ENCODE peak calls at places on chromosomes 3 and 15, in eight cellular contexts. R, C, A, Z, F, V, P and N are unnamed samples.

GRCh38 chr15:74530771-74531143 is 10.3 kb upstream of the ARID3B start:
- DNase-seq in R (no peak), C (no peak), A (no peak), Z (no peak), F (no peak), V (no peak), P (no peak), N (no peak)

GRCh38 chr3:4418156-4418555 is 48.9 kb downstream of the SUMF1 start:
- DNase-seq in R (no peak), C (no peak), A (no peak), Z (no peak), F (no peak), V (no peak), P (no peak), N (no peak)

GRCh38 chr15:31347067-31347975 is 20.7 kb downstream of the KLF13 start:
- DNase-seq in R (no peak), C (no peak), A (no peak), Z (no peak), F (no peak), V (peak; percentile 50), P (no peak), N (no peak)

GRCh38 chr15:64146885-64147681 is 4.4 kb upstream of the SNX22 start:
- DNase-seq in R (peak; percentile 33), C (no peak), A (peak; percentile 94), Z (no peak), F (no peak), V (no peak), P (no peak), N (no peak)

GRCh38 chr3:107464037-107464436 is 58.7 kb upstream of the BBX start:
- DNase-seq in R (no peak), C (no peak), A (no peak), Z (no peak), F (no peak), V (no peak), P (no peak), N (no peak)

GRCh38 chr3:52228751-52229291 is 3.4 kb upstream of the TLR9 start:
- DNase-seq in R (no peak), C (no peak), A (no peak), Z (no peak), F (no peak), V (no peak), P (no peak), N (no peak)

GRCh38 chr15:48052871-48053383 is 67.9 kb upstream of the SLC24A5 start:
- DNase-seq in R (no peak), C (no peak), A (no peak), Z (no peak), F (no peak), V (no peak), P (no peak), N (peak; percentile 59)

GRCh38 chr3:187957209-187957981 is 196.6 kb upstream of the LPP start:
- DNase-seq in R (no peak), C (no peak), A (no peak), Z (no peak), F (no peak), V (no peak), P (no peak), N (no peak)

GRCh38 chr15:35061171-35062163 is 23.6 kb downstream of the NANOGP8 start:
- DNase-seq in R (no peak), C (no peak), A (no peak), Z (peak; percentile 52), F (no peak), V (no peak), P (no peak), N (peak; percentile 41)

GRCh38 chr3:129345281-129345680 is 66.6 kb downstream of the HMCES start:
- DNase-seq in R (no peak), C (no peak), A (no peak), Z (no peak), F (no peak), V (no peak), P (no peak), N (no peak)

GRCh38 chr3:168961271-168961670 is 702.2 kb downstream of the MECOM start:
- DNase-seq in R (no peak), C (no peak), A (no peak), Z (no peak), F (no peak), V (no peak), P (no peak), N (no peak)

GRCh38 chr15:53367740-53368139 is 391.7 kb downstream of the WDR72 start:
- DNase-seq in R (no peak), C (no peak), A (no peak), Z (no peak), F (no peak), V (no peak), P (no peak), N (no peak)

GRCh38 chr3:58626841-58627579 is 39.6 kb downstream of the FAM3D start:
- DNase-seq in R (peak; percentile 69), C (no peak), A (no peak), Z (no peak), F (no peak), V (no peak), P (no peak), N (no peak)

DNA sequence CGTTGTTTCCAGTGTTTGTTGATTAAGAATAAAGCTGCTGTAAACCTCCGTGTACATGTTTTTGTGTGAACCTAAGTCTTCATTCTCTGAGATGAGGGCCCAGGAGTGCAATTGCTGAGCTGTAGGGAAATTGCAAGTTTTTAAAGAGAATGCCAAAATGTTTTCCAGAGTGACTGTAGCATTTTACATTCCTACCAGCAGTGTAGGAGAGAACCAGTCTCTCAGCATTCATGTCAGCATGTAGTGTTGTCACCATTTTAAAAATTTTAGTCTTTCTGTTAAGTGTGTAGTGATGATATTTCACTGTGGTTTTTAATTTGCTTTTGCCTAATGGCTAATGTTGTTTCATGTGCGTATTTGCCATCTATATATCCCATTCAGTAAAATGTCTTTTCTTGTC is 3.4 kb upstream of the MGLL start:
- DNase-seq in R (no peak), C (no peak), A (no peak), Z (no peak), F (no peak), V (no peak), P (no peak), N (no peak)
- TF ChIP-seq CTCF in R (no peak), C (no peak), A (no peak), Z (no peak), F (no peak), V (no peak), P (no peak), N (no peak)

GRCh38 chr3:133834621-133835417 is 29.2 kb downstream of the SRPRB start:
- DNase-seq in R (no peak), C (no peak), A (no peak), Z (no peak), F (no peak), V (no peak), P (no peak), N (no peak)

GRCh38 chr3:133835418-133835743 is 29.8 kb downstream of the SRPRB start:
- DNase-seq in R (no peak), C (no peak), A (no peak), Z (no peak), F (no peak), V (no peak), P (no peak), N (no peak)

GRCh38 chr3:133833267-133833666 is 27.7 kb downstream of the SRPRB start:
- DNase-seq in R (no peak), C (no peak), A (no peak), Z (no peak), F (no peak), V (no peak), P (no peak), N (no peak)

GRCh38 chr3:133832802-133833144 is 27.2 kb downstream of the SRPRB start:
- DNase-seq in R (no peak), C (no peak), A (no peak), Z (no peak), F (no peak), V (no peak), P (no peak), N (no peak)

DNA sequence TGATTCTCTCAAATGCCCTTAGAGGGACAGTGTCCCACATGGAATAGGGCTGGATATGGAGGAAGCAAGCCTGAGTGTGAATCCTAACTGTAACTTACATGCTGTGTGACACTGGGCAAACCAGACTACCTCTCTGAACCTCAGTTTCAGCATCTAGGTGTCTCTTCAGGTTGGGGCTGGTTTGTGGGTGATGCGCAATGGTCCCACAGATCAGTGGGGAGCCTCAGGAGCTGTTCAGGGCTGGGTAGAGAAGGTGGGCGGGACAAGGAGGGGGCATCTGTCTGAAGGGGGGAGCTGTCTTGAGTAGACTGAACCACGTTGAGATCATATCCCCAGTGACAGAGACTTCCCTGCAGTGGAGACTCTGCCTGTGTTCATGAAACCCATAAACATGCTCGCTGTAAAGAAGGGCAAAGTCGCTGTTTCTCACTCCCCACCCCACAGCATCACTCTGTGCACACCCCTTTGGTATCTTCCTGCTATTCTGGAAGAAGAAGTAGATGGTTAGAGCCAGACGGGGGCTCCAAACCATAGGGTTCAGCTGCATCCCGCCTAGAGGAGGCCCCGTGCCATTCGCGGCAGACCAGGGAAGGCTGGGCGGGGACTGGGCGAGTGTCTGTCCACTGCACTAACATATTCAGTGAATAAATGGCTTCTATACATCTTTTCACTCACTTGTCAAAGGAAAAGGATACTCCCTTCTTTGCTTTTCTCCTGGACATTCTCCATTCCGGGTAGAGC is 28.4 kb downstream of the SRPRB start:
- DNase-seq in R (no peak), C (no peak), A (no peak), Z (no peak), F (no peak), V (no peak), P (no peak), N (no peak)
- TF ChIP-seq EZH2phosphoT487 in R (no peak), C (no peak), A (no peak), Z (no peak), F (no peak), V (no peak), P (no peak), N (no peak)

DNA sequence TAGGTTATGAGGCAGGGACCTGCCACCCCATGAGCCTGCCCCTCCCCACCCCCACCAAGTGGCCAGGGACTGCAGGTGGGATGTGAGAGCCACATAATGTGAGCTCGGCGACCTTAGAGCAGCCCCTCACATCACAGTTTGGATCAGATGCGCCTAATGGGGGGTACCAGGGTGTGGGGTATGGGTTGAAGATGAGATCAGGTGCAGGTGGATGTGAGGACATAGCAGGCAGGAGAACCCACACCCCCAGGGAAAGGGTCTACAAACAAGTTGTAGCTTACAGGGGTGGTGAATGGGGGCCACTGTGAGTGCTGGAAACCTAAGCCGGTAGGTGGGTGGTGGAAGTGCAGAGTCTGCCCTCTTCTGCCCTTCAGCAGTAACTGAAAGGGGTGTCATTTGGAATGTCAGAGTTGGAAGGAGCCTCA is 94.0 kb downstream of the CORO2B start:
- DNase-seq in R (peak; percentile 68), C (no peak), A (no peak), Z (peak; percentile 63), F (no peak), V (peak; percentile 70), P (no peak), N (peak; percentile 7)
- TF ChIP-seq CTCF in R (peak; percentile 54), C (peak; percentile 21), A (peak; percentile 23), Z (peak; percentile 45), F (no peak), V (peak; percentile 76), P (peak; percentile 17), N (peak; percentile 31)

DNA sequence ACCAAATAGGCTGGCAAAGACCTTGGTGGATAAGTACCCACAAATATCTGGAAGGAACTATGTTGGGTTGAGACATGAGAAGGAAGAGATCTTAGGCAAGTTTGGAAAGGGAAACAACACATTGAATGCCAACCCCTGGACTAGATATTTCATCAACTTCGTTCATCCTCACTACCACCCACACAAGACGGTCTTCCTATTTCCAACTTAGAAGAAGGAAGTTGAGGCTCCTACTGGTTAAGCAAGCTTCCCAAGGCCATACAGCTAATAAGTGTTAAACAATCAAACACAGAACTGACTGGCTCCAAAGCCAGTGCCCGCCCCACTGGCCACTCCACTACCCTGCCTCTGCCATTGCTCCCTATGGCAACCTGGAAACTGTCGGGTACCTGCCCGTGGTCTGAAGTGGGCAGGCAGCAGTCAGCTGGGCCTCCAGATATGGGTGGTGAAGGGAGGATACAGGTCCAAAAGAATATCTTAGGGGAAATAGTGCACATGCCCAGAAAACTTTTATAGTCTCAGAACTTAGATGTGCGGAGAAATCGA is 94.9 kb downstream of the LIPC start:
- DNase-seq in R (no peak), C (no peak), A (no peak), Z (no peak), F (no peak), V (no peak), P (no peak), N (no peak)
- TF ChIP-seq EZH2phosphoT487 in R (no peak), C (no peak), A (no peak), Z (no peak), F (no peak), V (no peak), P (no peak), N (no peak)